ENCODE peak calls at places on chromosome 13, in six cellular contexts. J is stimulated activated CD4-positive, alpha-beta T cell treated with anti-CD3 and anti-CD28 coated beads, Interleukin-12 subunit alpha, Interleukin-12 subunit beta, amount 100 ng/mL, for 24 hours; A is mucosa of gallbladder; W is AG04450; M is Right ventricle myocardium superior; C is stimulated activated naive CD4-positive, alpha-beta T cell. E is an unnamed sample.

GRCh38 chr13:106291006-106291405 is 244.5 kb downstream of the EFNB2 start:
- DNase-seq in J (no peak), W (no peak), M (no peak), A (no peak), C (no peak), E (no peak)

GRCh38 chr13:26021516-26021915 is 30.3 kb downstream of the SHISA2 start:
- DNase-seq in M (no peak), J (no peak), W (no peak), C (no peak), A (no peak), E (no peak)

GRCh38 chr13:80550856-80551532 is 210.1 kb upstream of the SPRY2 start:
- DNase-seq in W (no peak), J (no peak), M (no peak), C (no peak), A (no peak), E (no peak)

GRCh38 chr13:47076536-47076935 is 179.7 kb upstream of the HTR2A start:
- DNase-seq in W (no peak), M (no peak), A (no peak), J (no peak), C (no peak), E (no peak)

GRCh38 chr13:59120297-59120843 is 1043.4 kb downstream of the DIAPH3 start:
- DNase-seq in C (no peak), A (no peak), J (no peak), M (no peak), W (no peak), E (no peak)

GRCh38 chr13:72805663-72806341 is 23.9 kb downstream of the PIBF1 start:
- DNase-seq in C (no peak), M (no peak), A (no peak), J (no peak), W (no peak), E (no peak)

GRCh38 chr13:113732176-113732960 is 26.7 kb upstream of the TMEM255B start:
- DNase-seq in W (no peak), J (no peak), M (peak), C (no peak), A (no peak), E (no peak)

GRCh38 chr13:40480915-40481525 is 185.4 kb downstream of the FOXO1 start:
- DNase-seq in C (no peak), J (no peak), M (no peak), A (no peak), W (no peak), E (no peak)

GRCh38 chr13:77305276-77305675 is 21.6 kb downstream of the MYCBP2 start:
- DNase-seq in A (no peak), J (no peak), W (no peak), M (no peak), C (no peak), E (no peak)

GRCh38 chr13:39036212-39036611 is 1.7 kb downstream of the PROSER1 start:
- DNase-seq in M (no peak), J (no peak), W (no peak), A (no peak), C (no peak), E (no peak)

GRCh38 chr13:87788363-87788762 is 117.2 kb downstream of the SLITRK5 start:
- DNase-seq in M (no peak), J (no peak), C (no peak), A (no peak), W (no peak), E (no peak)